ENCODE peak calls at places on chromosomes 13 and 19, in four cellular contexts. C is lower leg skin, T is MCF 10A, H is cardiac fibroblast. Z is an unnamed sample.

GRCh38 chr13:74289861-74290260 is 155.7 kb upstream of the KLF12 start:
- DNase-seq in C (no peak), T (no peak), H (no peak), Z (no peak)

GRCh38 chr19:53892981-53893325 is 11.0 kb downstream of the PRKCG start:
- DNase-seq in C (no peak), T (no peak), H (no peak), Z (peak; percentile 30)

GRCh38 chr13:81745391-81745790 is 1404.5 kb upstream of the SPRY2 start:
- DNase-seq in C (no peak), T (no peak), H (no peak), Z (no peak)

GRCh38 chr19:750640-751423 is at the start of gene MISP:
- DNase-seq in C (no peak), T (peak; percentile 73), H (no peak), Z (no peak)

GRCh38 chr13:86831084-86831483 is 840.1 kb upstream of the SLITRK5 start:
- DNase-seq in C (no peak), T (no peak), H (no peak), Z (no peak)

GRCh38 chr13:74978596-74978995 is 503.4 kb downstream of the TBC1D4 start:
- DNase-seq in C (no peak), T (peak; percentile 10), H (no peak), Z (no peak)

GRCh38 chr19:18466354-18466753 is 28.4 kb upstream of the ISYNA1 start:
- DNase-seq in C (no peak), T (no peak), H (no peak), Z (no peak)

GRCh38 chr19:1412995-1413889 is 5.9 kb downstream of the DAZAP1 start:
- DNase-seq in C (no peak), T (no peak), H (no peak), Z (no peak)

GRCh38 chr19:17753976-17754375 is 2.7 kb downstream of the FCHO1 start:
- DNase-seq in C (no peak), T (no peak), H (no peak), Z (no peak)

GRCh38 chr19:6663236-6664187 is 6.4 kb downstream of the TNFSF14 start:
- DNase-seq in C (no peak), T (peak; percentile 28), H (peak; percentile 62), Z (no peak)

GRCh38 chr13:80338781-80339577 is 1.9 kb downstream of the SPRY2 start:
- DNase-seq in C (peak; percentile 66), T (peak; percentile 62), H (peak; percentile 79), Z (peak; percentile 87)

GRCh38 chr19:6233051-6233826 is 46.5 kb downstream of the MLLT1 start:
- DNase-seq in C (no peak), T (peak; percentile 71), H (peak; percentile 37), Z (no peak)

GRCh38 chr19:13094771-13095392 is 7.8 kb downstream of the LYL1 start:
- DNase-seq in C (no peak), T (no peak), H (no peak), Z (no peak)

GRCh38 chr13:113298001-113298945 is 1.2 kb downstream of the LAMP1 start:
- DNase-seq in C (no peak), T (peak; percentile 3), H (peak; percentile 18), Z (peak; percentile 23)

GRCh38 chr13:78589206-78589605 is 14.1 kb downstream of the POU4F1 start:
- DNase-seq in C (no peak), T (peak; percentile 74), H (no peak), Z (no peak)

GRCh38 chr13:99585609-99586008 is 84.3 kb downstream of the TM9SF2 start:
- DNase-seq in C (no peak), T (no peak), H (peak; percentile 49), Z (peak; percentile 26)

GRCh38 chr13:114049026-114049425 is 75.2 kb upstream of the C13orf46 start:
- DNase-seq in C (no peak), T (no peak), H (no peak), Z (no peak)

GRCh38 chr13:114132419-114133121 is at the start of gene RASA3:
- DNase-seq in C (no peak), T (peak; percentile 71), H (peak; percentile 65), Z (peak; percentile 87)

GRCh38 chr13:55573565-55573964 is 1567.2 kb upstream of the PRR20A start:
- DNase-seq in C (no peak), T (no peak), H (no peak), Z (no peak)

GRCh38 chr13:34412817-34413365 is 529.2 kb upstream of the NBEA start:
- DNase-seq in C (no peak), T (peak; percentile 31), H (peak; percentile 41), Z (no peak)

GRCh38 chr19:39941615-39942507 is 7.4 kb upstream of the FCGBP start:
- DNase-seq in C (peak; percentile 43), T (peak; percentile 11), H (peak; percentile 43), Z (peak; percentile 87)

GRCh38 chr19:1685046-1685445 is 32.6 kb upstream of the TCF3 start:
- DNase-seq in C (no peak), T (no peak), H (no peak), Z (no peak)

GRCh38 chr13:94956407-94957110 is 244.2 kb upstream of the SOX21 start:
- DNase-seq in C (no peak), T (no peak), H (no peak), Z (no peak)

GRCh38 chr19:55647732-55648656 is at the start of gene CCDC106:
- DNase-seq in C (no peak), T (no peak), H (peak; percentile 60), Z (peak; percentile 79)

GRCh38 chr19:1269478-1270167 is 491 bp downstream of the CIRBP start:
- DNase-seq in C (peak; percentile 82), T (peak; percentile 78), H (peak; percentile 94), Z (peak; percentile 82)

GRCh38 chr19:50676625-50677197 is 27.5 kb downstream of the C19orf81 start:
- DNase-seq in C (no peak), T (no peak), H (no peak), Z (no peak)